ENCODE peak calls at places on chromosome 22, in seven cellular contexts. N, R, W, L, I, S and A are unnamed samples.

GRCh38 chr22:23007823-23008222 is 62.5 kb upstream of the GNAZ start:
- DNase-seq in N (no peak), R (no peak), W (no peak), L (no peak), I (no peak), S (no peak), A (no peak)

GRCh38 chr22:18968011-18968749 is 32.1 kb upstream of the PRODH start:
- DNase-seq in N (peak; percentile 20), R (no peak), W (no peak), L (no peak), I (no peak), S (no peak), A (peak; percentile 52)

GRCh38 chr22:42280140-42280539 is 9.7 kb upstream of the TCF20 start:
- DNase-seq in N (no peak), R (no peak), W (no peak), L (no peak), I (no peak), S (no peak), A (no peak)

GRCh38 chr22:39216143-39216490 is 28.7 kb downstream of the PDGFB start:
- DNase-seq in N (no peak), R (no peak), W (no peak), L (no peak), I (no peak), S (no peak), A (peak; percentile 34)

GRCh38 chr22:36015155-36015805 is 13.3 kb downstream of the RBFOX2 start:
- DNase-seq in N (no peak), R (no peak), W (no peak), L (no peak), I (no peak), S (no peak), A (no peak)

GRCh38 chr22:46368422-46368821 is 32.9 kb downstream of the TRMU start:
- DNase-seq in N (no peak), R (no peak), W (no peak), L (no peak), I (no peak), S (no peak), A (peak; percentile 36)

GRCh38 chr22:46245515-46245914 is 4.6 kb downstream of the CDPF1 start:
- DNase-seq in N (no peak), R (no peak), W (peak; percentile 50), L (no peak), I (no peak), S (no peak), A (no peak)

GRCh38 chr22:49046546-49047305 is 780.9 kb downstream of the BRD1 start:
- DNase-seq in N (no peak), R (peak; percentile 46), W (peak; percentile 72), L (no peak), I (peak; percentile 12), S (no peak), A (no peak)

GRCh38 chr22:49494555-49494954 is 333.1 kb downstream of the BRD1 start:
- DNase-seq in N (no peak), R (no peak), W (no peak), L (no peak), I (no peak), S (no peak), A (no peak)